ENCODE peak calls at places on chromosomes 12 and 14, in seven cellular contexts. X is heart right ventricle, K is IMR-90, Y is tibial nerve, Z is cardiac muscle cell, Q is A549, S is MM.1S. M is an unnamed sample.
A peak's percentile ranks its signal among the peaks of the same experiment; 100 is the strongest.

GRCh38 chr12:1360812-1361211 is 233.6 kb downstream of the FBXL14 start:
- DNase-seq in X (no peak), K (peak; percentile 91), Y (no peak), Z (no peak), Q (no peak), S (no peak), M (peak; percentile 59)

GRCh38 chr12:49366652-49367380 is 446 bp upstream of the SPATS2 start:
- DNase-seq in X (peak; percentile 90), K (peak; percentile 94), Y (peak; percentile 75), Z (peak; percentile 98), Q (peak; percentile 95), S (peak; percentile 97), M (peak; percentile 96)

GRCh38 chr14:64026600-64026999 is 173.8 kb downstream of the SYNE2 start:
- DNase-seq in X (no peak), K (no peak), Y (no peak), Z (no peak), Q (no peak), S (no peak), M (no peak)

GRCh38 chr14:32436993-32437392 is 107.9 kb downstream of the AKAP6 start:
- DNase-seq in X (no peak), K (no peak), Y (no peak), Z (no peak), Q (no peak), S (no peak), M (no peak)

GRCh38 chr14:53432378-53432802 is 279.3 kb upstream of the DDHD1 start:
- DNase-seq in X (no peak), K (peak; percentile 60), Y (no peak), Z (peak; percentile 66), Q (peak; percentile 47), S (peak; percentile 24), M (peak; percentile 66)

GRCh38 chr14:55671641-55672040 is 91.6 kb downstream of the KTN1 start:
- DNase-seq in X (no peak), K (peak; percentile 37), Y (no peak), Z (no peak), Q (no peak), S (no peak), M (peak; percentile 5)

GRCh38 chr12:66247741-66248140 is 54.6 kb upstream of the HELB start:
- DNase-seq in X (no peak), K (no peak), Y (no peak), Z (no peak), Q (no peak), S (no peak), M (no peak)

GRCh38 chr14:35400707-35401421 is 3.7 kb downstream of the NFKBIA start:
- DNase-seq in X (no peak), K (no peak), Y (no peak), Z (no peak), Q (no peak), S (no peak), M (no peak)

GRCh38 chr12:111842556-111843396 is 748 bp downstream of the MAPKAPK5 start:
- DNase-seq in X (no peak), K (no peak), Y (peak; percentile 5), Z (peak; percentile 43), Q (peak; percentile 25), S (peak; percentile 6), M (peak; percentile 51)

GRCh38 chr12:58106185-58106584 is 164.8 kb downstream of the ATP23 start:
- DNase-seq in X (no peak), K (no peak), Y (no peak), Z (no peak), Q (no peak), S (no peak), M (no peak)

GRCh38 chr12:126051611-126052107 is 986.4 kb downstream of the AACS start:
- DNase-seq in X (no peak), K (no peak), Y (no peak), Z (no peak), Q (no peak), S (no peak), M (peak; percentile 1)

GRCh38 chr12:78388461-78388860 is 476.1 kb upstream of the SYT1 start:
- DNase-seq in X (no peak), K (no peak), Y (no peak), Z (no peak), Q (no peak), S (no peak), M (no peak)

GRCh38 chr14:64806202-64806861 is 73.4 kb downstream of the SPTB start:
- DNase-seq in X (no peak), K (peak; percentile 92), Y (no peak), Z (no peak), Q (peak; percentile 87), S (no peak), M (peak; percentile 68)

GRCh38 chr14:102728509-102728908 is 48.7 kb upstream of the TRAF3 start:
- DNase-seq in X (no peak), K (no peak), Y (no peak), Z (no peak), Q (no peak), S (no peak), M (no peak)

GRCh38 chr14:32564591-32564990 is 235.5 kb downstream of the AKAP6 start:
- DNase-seq in X (no peak), K (peak; percentile 8), Y (peak; percentile 9), Z (no peak), Q (no peak), S (no peak), M (peak; percentile 62)

GRCh38 chr14:94009767-94010166 is 12.7 kb downstream of the CCDC197 start:
- DNase-seq in X (no peak), K (peak; percentile 63), Y (no peak), Z (no peak), Q (no peak), S (peak; percentile 86), M (peak; percentile 64)

GRCh38 chr12:51012570-51013236 is 13.5 kb downstream of the SLC11A2 start:
- DNase-seq in X (no peak), K (no peak), Y (no peak), Z (no peak), Q (no peak), S (no peak), M (no peak)

GRCh38 chr12:45789025-45789424 is 59.5 kb downstream of the ARID2 start:
- DNase-seq in X (no peak), K (peak; percentile 11), Y (peak; percentile 17), Z (no peak), Q (no peak), S (no peak), M (peak; percentile 80)

GRCh38 chr12:47753021-47754001 is 5.4 kb downstream of the RAPGEF3 start:
- DNase-seq in X (peak; percentile 84), K (no peak), Y (no peak), Z (no peak), Q (no peak), S (no peak), M (no peak)

GRCh38 chr14:89221109-89221508 is 195.9 kb downstream of the FOXN3 start:
- DNase-seq in X (no peak), K (peak; percentile 84), Y (no peak), Z (no peak), Q (no peak), S (no peak), M (peak; percentile 72)

GRCh38 chr12:123996581-123996980 is 23.6 kb downstream of the ZNF664 start:
- DNase-seq in X (no peak), K (no peak), Y (no peak), Z (no peak), Q (no peak), S (no peak), M (no peak)

GRCh38 chr14:98370352-98370751 is 901.6 kb downstream of the BCL11B start:
- DNase-seq in X (no peak), K (no peak), Y (no peak), Z (no peak), Q (no peak), S (no peak), M (no peak)

GRCh38 chr12:82695531-82695930 is 8.8 kb downstream of the TMTC2 start:
- DNase-seq in X (no peak), K (no peak), Y (no peak), Z (no peak), Q (no peak), S (no peak), M (no peak)
- H3K4me1 ChIP-seq in X (no peaks in the 10 kb centered on the region), K (no peaks in the 10 kb centered on the region), Y (peaks cover 10% of the 10 kb centered on the region), Z (peaks cover 4% of the 10 kb centered on the region), Q (no peaks in the 10 kb centered on the region), S (no peaks in the 10 kb centered on the region), M (no peaks in the 10 kb centered on the region)

GRCh38 chr12:14961466-14962155 is at the start of gene ARHGDIB:
- DNase-seq in X (peak; percentile 40), K (no peak), Y (no peak), Z (no peak), Q (no peak), S (peak; percentile 88), M (no peak)
- H3K4me1 ChIP-seq in X (peaks cover 54% of the 10 kb centered on the region), K (peaks cover 3% of the 10 kb centered on the region), Y (peaks cover 12% of the 10 kb centered on the region), Z (no peaks in the 10 kb centered on the region), Q (peaks cover 8% of the 10 kb centered on the region), S (peaks cover 32% of the 10 kb centered on the region), M (peaks cover 10% of the 10 kb centered on the region)

GRCh38 chr14:61573748-61574513 is 121.4 kb upstream of the HIF1A start:
- DNase-seq in X (no peak), K (peak; percentile 73), Y (no peak), Z (no peak), Q (no peak), S (no peak), M (peak; percentile 75)

GRCh38 chr14:61575126-61575525 is 120.2 kb upstream of the HIF1A start:
- DNase-seq in X (no peak), K (no peak), Y (no peak), Z (no peak), Q (no peak), S (no peak), M (no peak)

GRCh38 chr14:61574514-61574807 is 120.9 kb upstream of the HIF1A start:
- DNase-seq in X (no peak), K (no peak), Y (no peak), Z (no peak), Q (no peak), S (no peak), M (no peak)

GRCh38 chr14:61577506-61577931 is 117.8 kb upstream of the HIF1A start:
- DNase-seq in X (no peak), K (no peak), Y (no peak), Z (no peak), Q (no peak), S (no peak), M (peak; percentile 87)

GRCh38 chr14:61575751-61576150 is 119.6 kb upstream of the HIF1A start:
- DNase-seq in X (no peak), K (no peak), Y (no peak), Z (no peak), Q (no peak), S (no peak), M (peak; percentile 58)
- H3K4me1 ChIP-seq in X (peaks cover 8% of the 10 kb centered on the region), K (peaks cover 18% of the 10 kb centered on the region), Y (peaks cover 21% of the 10 kb centered on the region), Z (no peaks in the 10 kb centered on the region), Q (peaks cover 51% of the 10 kb centered on the region), S (no peaks in the 10 kb centered on the region), M (peaks cover 53% of the 10 kb centered on the region)

GRCh38 chr14:104387385-104388010 is 192.1 kb upstream of the C14orf180 start:
- DNase-seq in X (no peak), K (no peak), Y (no peak), Z (no peak), Q (no peak), S (no peak), M (no peak)
- H3K4me1 ChIP-seq in X (peaks cover 40% of the 10 kb centered on the region), K (no peaks in the 10 kb centered on the region), Y (peaks cover 6% of the 10 kb centered on the region), Z (peaks cover 4% of the 10 kb centered on the region), Q (no peaks in the 10 kb centered on the region), S (no peaks in the 10 kb centered on the region), M (no peaks in the 10 kb centered on the region)

M was measured in adipocyte.